ENCODE peak calls at places on chromosomes 12 and 14, in five cellular contexts. J, E, U, R and P are unnamed samples.

GRCh38 chr12:91846466-91847055 is 299.1 kb downstream of the BTG1 start:
- DNase-seq in J (no peak), E (no peak), U (no peak), R (no peak), P (no peak)

GRCh38 chr14:101557811-101558738 is 3.2 kb upstream of the DIO3 start:
- DNase-seq in J (no peak), E (no peak), U (no peak), R (no peak), P (peak)

GRCh38 chr12:106274575-106275081 is 26.8 kb upstream of the CKAP4 start:
- DNase-seq in J (no peak), E (no peak), U (no peak), R (no peak), P (no peak)

GRCh38 chr12:119444462-119445044 is 110.0 kb downstream of the CCDC60 start:
- DNase-seq in J (no peak), E (peak), U (peak), R (peak), P (peak)

GRCh38 chr12:29882771-29883315 is 99.1 kb upstream of the TMTC1 start:
- DNase-seq in J (no peak), E (no peak), U (no peak), R (no peak), P (no peak)

GRCh38 chr14:24426912-24427536 is 2.4 kb downstream of the CBLN3 start:
- DNase-seq in J (no peak), E (no peak), U (no peak), R (no peak), P (no peak)

GRCh38 chr12:25458047-25458552 is 95.0 kb downstream of the LMNTD1 start:
- DNase-seq in J (no peak), E (peak), U (no peak), R (no peak), P (no peak)

GRCh38 chr12:12327802-12328201 is 22.2 kb downstream of the MANSC1 start:
- DNase-seq in J (no peak), E (peak), U (peak), R (peak), P (no peak)

GRCh38 chr14:61894452-61895077 is 132.3 kb downstream of the SNAPC1 start:
- DNase-seq in J (no peak), E (peak), U (peak), R (peak), P (peak)